ENCODE peak calls at places on chromosomes 12 and 14, in five cellular contexts. One of them, this sample, is unnamed.

GRCh38 chr14:93458234-93458633 is 27.5 kb downstream of the UNC79 start:
- DNase-seq in H9: no peak
- DNase-seq in neuronal stem cell: no peak
- DNase-seq in mesenchymal stem cell: no peak
- DNase-seq in IMR-90: no peak
- DNase-seq in this sample: peak

GRCh38 chr14:83300454-83301064 is 1766.9 kb upstream of the SEL1L start:
- DNase-seq in H9: no peak
- DNase-seq in IMR-90: peak
- DNase-seq in neuronal stem cell: peak
- DNase-seq in mesenchymal stem cell: peak
- DNase-seq in this sample: peak

GRCh38 chr12:116244001-116244400 is 33.5 kb downstream of the MED13L start:
- DNase-seq in mesenchymal stem cell: peak
- DNase-seq in neuronal stem cell: no peak
- DNase-seq in IMR-90: peak
- DNase-seq in H9: no peak
- DNase-seq in this sample: peak

GRCh38 chr12:89783321-89784060 is 74.9 kb upstream of the ATP2B1 start:
- DNase-seq in IMR-90: peak
- DNase-seq in neuronal stem cell: no peak
- DNase-seq in H9: no peak
- DNase-seq in mesenchymal stem cell: peak
- DNase-seq in this sample: no peak

GRCh38 chr12:57213068-57213715 is 3.4 kb upstream of the NXPH4 start:
- DNase-seq in mesenchymal stem cell: peak
- DNase-seq in H9: peak
- DNase-seq in IMR-90: peak
- DNase-seq in neuronal stem cell: no peak
- DNase-seq in this sample: peak

GRCh38 chr12:71161575-71161974 is 3.8 kb upstream of the TSPAN8 start:
- DNase-seq in IMR-90: no peak
- DNase-seq in mesenchymal stem cell: no peak
- DNase-seq in neuronal stem cell: no peak
- DNase-seq in H9: no peak
- DNase-seq in this sample: no peak

GRCh38 chr14:24948261-24948847 is 101.6 kb downstream of the STXBP6 start:
- DNase-seq in H9: no peak
- DNase-seq in mesenchymal stem cell: no peak
- DNase-seq in neuronal stem cell: no peak
- DNase-seq in IMR-90: no peak
- DNase-seq in this sample: peak

GRCh38 chr14:100882991-100883788 is 20.3 kb downstream of the RTL1 start:
- DNase-seq in H9: no peak
- DNase-seq in IMR-90: no peak
- DNase-seq in mesenchymal stem cell: no peak
- DNase-seq in neuronal stem cell: no peak
- DNase-seq in this sample: no peak

GRCh38 chr12:57214398-57214781 is 2.2 kb upstream of the NXPH4 start:
- DNase-seq in mesenchymal stem cell: peak
- DNase-seq in H9: peak
- DNase-seq in neuronal stem cell: peak
- DNase-seq in IMR-90: peak
- DNase-seq in this sample: peak

GRCh38 chr12:6914246-6914947 is at the start of gene ENO2:
- DNase-seq in neuronal stem cell: peak
- DNase-seq in mesenchymal stem cell: peak
- DNase-seq in H9: peak
- DNase-seq in IMR-90: peak
- DNase-seq in this sample: peak

GRCh38 chr12:1880153-1880845 is 38.2 kb downstream of the CACNA2D4 start:
- DNase-seq in H9: peak
- DNase-seq in neuronal stem cell: no peak
- DNase-seq in IMR-90: no peak
- DNase-seq in mesenchymal stem cell: no peak
- DNase-seq in this sample: no peak

GRCh38 chr12:49565119-49565955 is 2.6 kb downstream of the MCRS1 start:
- DNase-seq in mesenchymal stem cell: no peak
- DNase-seq in neuronal stem cell: no peak
- DNase-seq in H9: no peak
- DNase-seq in IMR-90: no peak
- DNase-seq in this sample: no peak
- H4K8ac ChIP-seq in mesenchymal stem cell: no peak
- H4K8ac ChIP-seq in neuronal stem cell: no peak
- H4K8ac ChIP-seq in H9: no peak
- H4K8ac ChIP-seq in IMR-90: no peak
- H4K8ac ChIP-seq in this sample: no peak

GRCh38 chr12:11542599-11542998 is 106.9 kb upstream of the ETV6 start:
- DNase-seq in neuronal stem cell: no peak
- DNase-seq in IMR-90: no peak
- DNase-seq in mesenchymal stem cell: no peak
- DNase-seq in H9: no peak
- DNase-seq in this sample: peak

GRCh38 chr12:11539156-11539555 is 110.3 kb upstream of the ETV6 start:
- DNase-seq in IMR-90: no peak
- DNase-seq in H9: no peak
- DNase-seq in mesenchymal stem cell: no peak
- DNase-seq in neuronal stem cell: no peak
- DNase-seq in this sample: no peak

GRCh38 chr12:11543513-11544168 is 105.8 kb upstream of the ETV6 start:
- DNase-seq in neuronal stem cell: no peak
- DNase-seq in mesenchymal stem cell: peak
- DNase-seq in H9: no peak
- DNase-seq in IMR-90: peak
- DNase-seq in this sample: no peak

GRCh38 chr12:11540156-11540555 is 109.3 kb upstream of the ETV6 start:
- DNase-seq in H9: no peak
- DNase-seq in mesenchymal stem cell: no peak
- DNase-seq in neuronal stem cell: no peak
- DNase-seq in IMR-90: no peak
- DNase-seq in this sample: no peak

GRCh38 chr12:11540615-11541014 is 108.9 kb upstream of the ETV6 start:
- DNase-seq in neuronal stem cell: no peak
- DNase-seq in mesenchymal stem cell: no peak
- DNase-seq in H9: no peak
- DNase-seq in IMR-90: no peak
- DNase-seq in this sample: no peak
- H3K23ac ChIP-seq in neuronal stem cell: no peak
- H3K23ac ChIP-seq in mesenchymal stem cell: no peak
- H3K23ac ChIP-seq in H9: no peak
- H3K23ac ChIP-seq in IMR-90: no peak
- H3K23ac ChIP-seq in this sample: no peak

GRCh38 chr12:42144174-42144423 is 575 bp downstream of the GXYLT1 start:
- DNase-seq in IMR-90: no peak
- DNase-seq in H9: no peak
- DNase-seq in mesenchymal stem cell: no peak
- DNase-seq in neuronal stem cell: no peak
- DNase-seq in this sample: peak
- H4K8ac ChIP-seq in IMR-90: no peak
- H4K8ac ChIP-seq in H9: no peak
- H4K8ac ChIP-seq in mesenchymal stem cell: peak
- H4K8ac ChIP-seq in neuronal stem cell: no peak
- H4K8ac ChIP-seq in this sample: no peak

DNA sequence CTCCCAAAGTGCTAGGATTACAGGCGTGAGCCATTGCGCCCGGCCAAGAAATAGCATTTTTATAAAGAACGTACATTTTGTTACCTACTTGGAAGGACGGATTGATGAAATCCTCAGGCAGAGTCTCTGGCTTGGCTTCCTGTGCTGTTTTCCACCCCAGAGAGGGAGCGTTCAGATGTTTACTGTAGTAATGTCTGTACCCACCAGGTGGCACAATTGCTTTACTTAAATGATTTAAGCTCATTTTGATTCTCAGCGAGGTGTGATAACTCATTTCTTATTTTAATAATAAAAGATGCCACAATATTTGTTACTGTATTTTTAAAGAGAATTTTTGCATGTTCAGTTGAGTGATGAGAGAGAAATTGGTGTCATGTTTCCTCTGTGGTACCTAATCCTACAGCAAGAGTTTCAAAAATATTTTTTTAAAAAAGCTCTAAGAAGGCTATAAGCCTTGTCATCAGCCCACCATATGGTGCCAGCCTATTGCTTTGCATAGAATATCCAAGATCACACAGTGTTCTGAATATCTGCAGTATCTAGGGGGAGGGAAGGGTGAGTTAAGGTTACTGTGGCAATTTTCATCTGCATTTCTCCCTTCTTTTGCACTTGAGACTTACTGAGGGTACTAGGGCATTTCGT is 82.6 kb upstream of the TRAF3 start:
- DNase-seq in mesenchymal stem cell: peak
- DNase-seq in neuronal stem cell: peak
- DNase-seq in H9: peak
- DNase-seq in IMR-90: peak
- DNase-seq in this sample: peak
- H3K23ac ChIP-seq in mesenchymal stem cell: no peak
- H3K23ac ChIP-seq in neuronal stem cell: no peak
- H3K23ac ChIP-seq in H9: no peak
- H3K23ac ChIP-seq in IMR-90: no peak
- H3K23ac ChIP-seq in this sample: no peak